ENCODE peak calls at places on chromosomes 3 and 15, in seven cellular contexts. M, T, L, S, B, O and H are unnamed samples.

GRCh38 chr3:148131990-148132638 is 565.6 kb upstream of the AGTR1 start:
- DNase-seq in M (no peak), T (no peak), L (no peak), S (no peak), B (peak), O (no peak), H (no peak)

GRCh38 chr3:107242579-107242978 is 134.7 kb upstream of the CCDC54 start:
- DNase-seq in M (no peak), T (no peak), L (no peak), S (no peak), B (no peak), O (no peak), H (no peak)

GRCh38 chr15:33086500-33087141 is 107.9 kb downstream of the FMN1 start:
- DNase-seq in M (peak), T (no peak), L (no peak), S (no peak), B (peak), O (peak), H (no peak)

GRCh38 chr3:4582634-4583033 is 89.5 kb downstream of the ITPR1 start:
- DNase-seq in M (no peak), T (no peak), L (no peak), S (no peak), B (no peak), O (peak), H (no peak)

GRCh38 chr3:131960324-131960723 is 74.5 kb downstream of the CPNE4 start:
- DNase-seq in M (no peak), T (no peak), L (no peak), S (no peak), B (peak), O (no peak), H (no peak)

GRCh38 chr15:89486726-89487050 is 9.7 kb downstream of the RHCG start:
- DNase-seq in M (peak), T (no peak), L (peak), S (no peak), B (no peak), O (no peak), H (no peak)

GRCh38 chr3:45943207-45943846 is at the start of gene CXCR6:
- DNase-seq in M (no peak), T (no peak), L (no peak), S (no peak), B (peak), O (no peak), H (no peak)

GRCh38 chr3:58066842-58067241 is 58.6 kb downstream of the FLNB start:
- DNase-seq in M (no peak), T (no peak), L (no peak), S (no peak), B (peak), O (no peak), H (no peak)

GRCh38 chr3:128442070-128442469 is 24.6 kb downstream of the DNAJB8 start:
- DNase-seq in M (no peak), T (no peak), L (no peak), S (no peak), B (no peak), O (no peak), H (no peak)

GRCh38 chr15:31439328-31439727 is 112.7 kb downstream of the KLF13 start:
- DNase-seq in M (no peak), T (no peak), L (no peak), S (no peak), B (peak), O (no peak), H (peak)

GRCh38 chr3:195821403-195822130 is 9.8 kb upstream of the MUC4 start:
- DNase-seq in M (no peak), T (no peak), L (no peak), S (no peak), B (no peak), O (no peak), H (no peak)

GRCh38 chr3:37544869-37545352 is 316.8 kb upstream of the CTDSPL start:
- DNase-seq in M (no peak), T (no peak), L (no peak), S (no peak), B (no peak), O (no peak), H (no peak)

GRCh38 chr15:63560741-63561448 is 36.3 kb upstream of the FBXL22 start:
- DNase-seq in M (peak), T (no peak), L (no peak), S (no peak), B (peak), O (no peak), H (no peak)

GRCh38 chr3:101940521-101940992 is 91.2 kb downstream of the NFKBIZ start:
- DNase-seq in M (no peak), T (no peak), L (no peak), S (no peak), B (peak), O (peak), H (no peak)

GRCh38 chr3:197482001-197482400 is 73.8 kb downstream of the BDH1 start:
- DNase-seq in M (no peak), T (no peak), L (no peak), S (no peak), B (peak), O (no peak), H (no peak)

GRCh38 chr15:34699968-34700640 is 54.7 kb downstream of the GJD2 start:
- DNase-seq in M (no peak), T (no peak), L (no peak), S (no peak), B (no peak), O (no peak), H (no peak)

GRCh38 chr3:187027531-187027936 is 97.2 kb downstream of the ST6GAL1 start:
- DNase-seq in M (no peak), T (no peak), L (no peak), S (no peak), B (no peak), O (no peak), H (no peak)

GRCh38 chr15:77840962-77841361 is 208.2 kb upstream of the LINGO1 start:
- DNase-seq in M (no peak), T (no peak), L (peak), S (no peak), B (peak), O (no peak), H (no peak)

GRCh38 chr3:152325136-152325535 is 56.4 kb downstream of the MBNL1 start:
- DNase-seq in M (no peak), T (no peak), L (no peak), S (no peak), B (no peak), O (no peak), H (no peak)

GRCh38 chr3:150227839-150228238 is 180.3 kb upstream of the TSC22D2 start:
- DNase-seq in M (peak), T (no peak), L (no peak), S (no peak), B (peak), O (peak), H (peak)
- TF ChIP-seq CTCF in M (peak), T (no peak), L (peak), S (peak), B (peak), O (peak), H (peak)

GRCh38 chr15:100133981-100134711 is 207.6 kb downstream of the ADAMTS17 start:
- DNase-seq in M (no peak), T (no peak), L (no peak), S (no peak), B (no peak), O (no peak), H (no peak)

GRCh38 chr15:100132309-100132708 is 209.5 kb downstream of the ADAMTS17 start:
- DNase-seq in M (no peak), T (no peak), L (no peak), S (no peak), B (no peak), O (no peak), H (no peak)

GRCh38 chr15:100133001-100133400 is 208.8 kb downstream of the ADAMTS17 start:
- DNase-seq in M (no peak), T (no peak), L (no peak), S (no peak), B (no peak), O (no peak), H (no peak)

GRCh38 chr15:100129677-100130076 is 212.1 kb downstream of the ADAMTS17 start:
- DNase-seq in M (no peak), T (no peak), L (no peak), S (no peak), B (no peak), O (no peak), H (no peak)

GRCh38 chr15:100131321-100132224 is 210.2 kb downstream of the ADAMTS17 start:
- DNase-seq in M (no peak), T (no peak), L (no peak), S (no peak), B (no peak), O (peak), H (no peak)
- TF ChIP-seq CTCF in M (peak), T (no peak), L (peak), S (peak), B (no peak), O (peak), H (no peak)

DNA sequence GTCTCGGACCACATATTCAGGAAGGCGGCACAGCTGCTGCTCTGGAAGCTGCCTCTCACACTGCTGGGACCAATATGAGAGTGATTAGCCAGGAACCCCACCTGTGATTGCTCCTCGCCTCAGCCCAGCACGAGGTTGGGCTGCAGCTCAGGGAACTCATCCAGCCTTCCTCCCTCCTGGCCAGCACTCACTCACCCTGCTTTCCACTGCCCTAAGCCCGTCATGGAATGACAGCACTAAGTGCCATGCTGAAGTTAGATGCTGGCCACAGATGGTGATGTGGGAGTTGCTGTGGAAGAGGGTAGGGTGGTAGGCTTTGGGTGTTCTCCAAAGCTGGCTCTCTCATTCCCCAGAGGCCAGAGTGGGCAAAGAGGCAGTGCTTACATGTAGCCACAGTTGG is 7.3 kb downstream of the MST1R start:
- DNase-seq in M (no peak), T (no peak), L (no peak), S (no peak), B (no peak), O (no peak), H (no peak)
- TF ChIP-seq CTCF in M (no peak), T (no peak), L (no peak), S (no peak), B (no peak), O (no peak), H (no peak)

DNA sequence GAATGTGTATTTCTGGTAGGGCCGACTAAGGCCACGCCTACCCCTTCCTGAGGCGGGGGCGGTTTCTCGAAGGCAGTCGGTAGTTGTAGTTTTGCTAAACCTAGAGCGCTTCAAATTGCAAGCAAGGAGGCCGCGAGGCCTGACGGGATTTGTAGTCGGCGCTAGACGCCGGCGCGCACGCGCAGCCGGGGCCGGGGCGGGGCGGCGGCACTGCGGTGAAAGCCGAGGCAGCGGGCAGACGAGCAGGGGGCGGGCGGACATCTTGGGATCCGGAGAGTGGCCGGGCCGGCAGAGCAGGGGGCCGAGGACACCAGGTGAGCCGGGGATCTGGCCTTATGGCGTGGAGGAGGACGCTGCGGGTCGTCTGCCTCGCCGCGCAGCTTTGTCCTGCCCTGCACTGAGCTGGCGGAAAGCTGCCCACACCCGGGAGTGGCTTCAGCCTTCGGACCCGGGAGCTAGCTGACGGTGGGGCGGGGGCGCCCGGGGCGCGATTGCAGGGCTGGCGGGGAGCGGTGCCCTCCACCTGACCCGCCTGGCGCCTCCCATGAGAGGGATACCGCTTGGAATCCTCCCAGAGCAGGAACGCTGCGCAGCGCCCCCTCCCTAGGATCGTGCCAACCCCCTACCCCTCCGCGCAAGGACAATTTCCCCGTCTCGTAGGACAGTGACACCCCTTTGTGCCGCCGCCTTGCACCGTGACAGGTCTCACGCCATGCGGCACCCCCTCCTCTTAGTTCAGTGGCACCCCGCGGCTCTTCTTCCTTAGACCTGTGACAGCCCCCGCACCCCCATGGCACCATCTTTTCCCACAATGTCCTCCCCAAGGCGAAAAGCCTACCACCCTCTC is at the start of gene AP2M1:
- DNase-seq in M (peak), T (peak), L (peak), S (peak), B (peak), O (peak), H (peak)
- TF ChIP-seq CTCF in M (no peak), T (no peak), L (peak), S (no peak), B (no peak), O (peak), H (no peak)

DNA sequence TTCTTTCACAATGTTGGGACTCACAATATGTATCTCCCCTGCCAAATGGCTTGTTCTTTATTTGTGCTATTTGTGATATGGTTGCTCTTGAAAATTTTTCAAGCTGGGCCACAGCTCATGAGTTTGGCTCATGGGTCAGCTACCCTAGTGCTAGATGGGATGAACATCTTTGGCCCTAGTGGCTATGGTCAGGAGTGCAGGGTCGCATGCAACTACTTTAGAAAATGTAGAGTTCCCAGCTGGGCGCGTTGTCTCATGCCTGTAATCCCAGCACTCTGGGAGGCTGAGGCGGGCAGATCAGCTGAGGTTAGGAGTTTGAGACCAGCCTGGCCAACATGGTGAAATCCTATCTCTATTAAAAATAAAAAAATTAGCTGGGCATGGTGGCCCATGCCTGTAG is 55.8 kb downstream of the POLR2M start:
- DNase-seq in M (no peak), T (no peak), L (no peak), S (no peak), B (no peak), O (no peak), H (no peak)
- TF ChIP-seq CTCF in M (peak), T (no peak), L (no peak), S (no peak), B (peak), O (no peak), H (no peak)

DNA sequence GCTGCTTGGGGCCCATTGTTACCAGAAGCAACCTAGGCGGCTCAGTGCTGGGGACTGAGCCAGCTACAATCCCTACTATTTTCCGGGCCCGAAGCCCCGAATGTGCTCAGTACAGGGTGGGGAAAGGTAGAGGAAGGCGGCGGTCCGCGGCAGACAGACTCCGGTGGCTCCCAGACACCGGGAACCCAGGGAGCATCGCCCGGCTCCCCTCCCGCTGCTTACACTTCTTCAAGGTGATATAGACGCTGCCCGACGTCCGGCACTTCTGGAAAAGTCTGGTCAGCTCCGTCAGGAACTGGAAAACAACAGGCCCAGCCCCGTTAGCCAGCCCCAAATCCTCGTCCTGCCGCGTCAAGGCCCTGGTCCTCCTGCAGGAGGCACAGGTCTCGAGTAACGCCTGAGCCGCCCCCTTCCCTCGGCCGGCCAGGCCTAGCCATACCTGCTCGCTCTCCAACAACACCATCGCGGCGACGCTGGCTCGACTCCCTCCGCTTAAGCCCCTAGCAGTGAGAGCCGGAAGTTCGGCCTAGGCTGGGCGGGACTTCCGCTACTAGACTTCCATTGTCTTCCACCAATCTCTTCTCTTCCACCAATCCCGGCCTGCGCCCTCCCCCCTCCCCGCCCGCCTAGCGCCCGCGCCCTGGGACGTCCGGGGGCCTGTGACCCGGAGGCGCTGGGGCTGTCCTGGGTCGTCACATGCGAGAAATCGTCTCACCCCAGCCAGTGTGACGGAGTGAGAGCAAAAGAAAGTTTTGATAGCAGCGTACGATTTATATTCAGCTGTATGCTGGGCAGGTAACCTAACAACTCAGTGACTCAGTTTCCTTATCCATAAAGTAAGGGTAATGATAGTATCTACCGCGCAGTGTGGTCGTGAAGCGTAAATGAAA is at the start of gene SRP14:
- DNase-seq in M (peak), T (peak), L (peak), S (peak), B (peak), O (peak), H (peak)
- TF ChIP-seq CTCF in M (no peak), T (no peak), L (peak), S (no peak), B (no peak), O (no peak), H (no peak)

DNA sequence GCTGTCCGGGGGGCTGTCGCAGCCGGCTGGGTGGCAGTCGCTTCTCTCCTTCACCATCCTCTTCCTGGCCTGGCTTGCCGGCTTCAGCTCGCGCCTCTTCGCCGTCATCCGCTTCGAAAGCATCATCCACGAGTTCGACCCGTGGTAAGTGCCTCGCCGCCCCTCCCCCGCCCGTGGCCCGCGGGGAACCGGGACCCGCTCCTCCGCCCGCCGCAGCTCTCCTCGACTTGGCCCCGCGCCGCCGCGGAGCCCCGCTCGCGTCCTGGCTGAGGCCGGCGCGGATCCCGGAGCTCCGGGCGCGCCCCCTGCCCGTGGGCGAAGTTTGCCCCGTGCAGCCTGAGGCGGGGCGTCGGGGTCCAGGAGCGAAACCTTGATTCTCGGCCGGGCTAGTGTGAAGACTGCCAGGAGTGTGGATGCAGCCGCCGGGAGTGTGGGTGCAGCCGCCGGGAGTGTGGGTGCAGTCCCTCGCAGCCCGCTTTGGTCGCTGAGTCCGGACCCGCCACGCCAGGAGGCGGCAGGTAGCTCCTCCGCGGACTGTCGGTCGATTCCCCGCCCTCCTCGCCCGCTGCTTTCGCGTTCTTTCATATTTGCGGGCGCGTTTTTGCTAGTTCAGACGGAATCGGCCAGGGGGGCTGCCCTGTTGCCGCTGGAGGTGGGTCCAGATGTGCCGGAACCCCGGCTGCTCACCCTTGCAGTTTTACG is 595 bp downstream of the STT3B start:
- DNase-seq in M (no peak), T (no peak), L (peak), S (no peak), B (no peak), O (peak), H (peak)
- TF ChIP-seq CTCF in M (no peak), T (no peak), L (no peak), S (peak), B (no peak), O (peak), H (peak)